ENCODE peak calls at places on chromosomes 7 and 10, in ten cellular contexts. One of them, this sample, is unnamed.

GRCh38 chr7:126483972-126484371 is 768.8 kb downstream of the GRM8 start:
- DNase-seq in BJ: no peak
- DNase-seq in astrocyte of the spinal cord: no peak
- DNase-seq in omental fat pad: no peak
- DNase-seq in mesothelial cell of epicardium: no peak
- DNase-seq in cardiac muscle cell: no peak
- DNase-seq in neural crest cell: no peak
- DNase-seq in AG10803: no peak
- DNase-seq in GM23338: no peak
- DNase-seq in nephron progenitor cell: no peak
- DNase-seq in this sample: no peak

GRCh38 chr10:106185991-106186390 is 978.5 kb downstream of the SORCS1 start:
- DNase-seq in cardiac muscle cell: peak; percentile 64
- DNase-seq in BJ: peak; percentile 9
- DNase-seq in AG10803: peak; percentile 69
- DNase-seq in GM23338: no peak
- DNase-seq in omental fat pad: no peak
- DNase-seq in nephron progenitor cell: no peak
- DNase-seq in neural crest cell: no peak
- DNase-seq in mesothelial cell of epicardium: no peak
- DNase-seq in astrocyte of the spinal cord: no peak
- DNase-seq in this sample: peak; percentile 19

GRCh38 chr7:41431671-41432070 is 271.2 kb downstream of the INHBA start:
- DNase-seq in neural crest cell: no peak
- DNase-seq in mesothelial cell of epicardium: no peak
- DNase-seq in astrocyte of the spinal cord: no peak
- DNase-seq in AG10803: no peak
- DNase-seq in GM23338: no peak
- DNase-seq in omental fat pad: no peak
- DNase-seq in nephron progenitor cell: no peak
- DNase-seq in BJ: no peak
- DNase-seq in cardiac muscle cell: no peak
- DNase-seq in this sample: no peak

GRCh38 chr7:64626557-64626956 is 39.4 kb upstream of the ZNF107 start:
- DNase-seq in omental fat pad: no peak
- DNase-seq in mesothelial cell of epicardium: no peak
- DNase-seq in astrocyte of the spinal cord: no peak
- DNase-seq in nephron progenitor cell: no peak
- DNase-seq in cardiac muscle cell: no peak
- DNase-seq in BJ: no peak
- DNase-seq in GM23338: no peak
- DNase-seq in neural crest cell: no peak
- DNase-seq in AG10803: no peak
- DNase-seq in this sample: no peak

GRCh38 chr10:28179490-28180099 is 123.3 kb downstream of the MPP7 start:
- DNase-seq in mesothelial cell of epicardium: no peak
- DNase-seq in AG10803: peak; percentile 73
- DNase-seq in nephron progenitor cell: peak; percentile 40
- DNase-seq in BJ: no peak
- DNase-seq in cardiac muscle cell: peak; percentile 76
- DNase-seq in neural crest cell: peak; percentile 36
- DNase-seq in GM23338: peak; percentile 80
- DNase-seq in astrocyte of the spinal cord: peak; percentile 75
- DNase-seq in omental fat pad: no peak
- DNase-seq in this sample: peak; percentile 32

GRCh38 chr7:27784399-27785053 is 44.6 kb downstream of the TAX1BP1 start:
- DNase-seq in neural crest cell: peak; percentile 14
- DNase-seq in AG10803: peak; percentile 54
- DNase-seq in omental fat pad: no peak
- DNase-seq in astrocyte of the spinal cord: peak; percentile 69
- DNase-seq in GM23338: peak; percentile 70
- DNase-seq in nephron progenitor cell: peak; percentile 16
- DNase-seq in cardiac muscle cell: peak; percentile 63
- DNase-seq in mesothelial cell of epicardium: no peak
- DNase-seq in BJ: no peak
- DNase-seq in this sample: peak; percentile 7

GRCh38 chr7:98293746-98294145 is 12.3 kb downstream of the BRI3 start:
- DNase-seq in neural crest cell: no peak
- DNase-seq in cardiac muscle cell: no peak
- DNase-seq in GM23338: no peak
- DNase-seq in AG10803: no peak
- DNase-seq in astrocyte of the spinal cord: no peak
- DNase-seq in BJ: no peak
- DNase-seq in omental fat pad: no peak
- DNase-seq in mesothelial cell of epicardium: no peak
- DNase-seq in nephron progenitor cell: no peak
- DNase-seq in this sample: no peak

GRCh38 chr10:87605656-87606308 is 53.9 kb upstream of the PAPSS2 start:
- DNase-seq in neural crest cell: no peak
- DNase-seq in BJ: no peak
- DNase-seq in astrocyte of the spinal cord: peak; percentile 57
- DNase-seq in mesothelial cell of epicardium: no peak
- DNase-seq in cardiac muscle cell: peak; percentile 53
- DNase-seq in GM23338: no peak
- DNase-seq in AG10803: no peak
- DNase-seq in nephron progenitor cell: no peak
- DNase-seq in omental fat pad: no peak
- DNase-seq in this sample: no peak

DNA sequence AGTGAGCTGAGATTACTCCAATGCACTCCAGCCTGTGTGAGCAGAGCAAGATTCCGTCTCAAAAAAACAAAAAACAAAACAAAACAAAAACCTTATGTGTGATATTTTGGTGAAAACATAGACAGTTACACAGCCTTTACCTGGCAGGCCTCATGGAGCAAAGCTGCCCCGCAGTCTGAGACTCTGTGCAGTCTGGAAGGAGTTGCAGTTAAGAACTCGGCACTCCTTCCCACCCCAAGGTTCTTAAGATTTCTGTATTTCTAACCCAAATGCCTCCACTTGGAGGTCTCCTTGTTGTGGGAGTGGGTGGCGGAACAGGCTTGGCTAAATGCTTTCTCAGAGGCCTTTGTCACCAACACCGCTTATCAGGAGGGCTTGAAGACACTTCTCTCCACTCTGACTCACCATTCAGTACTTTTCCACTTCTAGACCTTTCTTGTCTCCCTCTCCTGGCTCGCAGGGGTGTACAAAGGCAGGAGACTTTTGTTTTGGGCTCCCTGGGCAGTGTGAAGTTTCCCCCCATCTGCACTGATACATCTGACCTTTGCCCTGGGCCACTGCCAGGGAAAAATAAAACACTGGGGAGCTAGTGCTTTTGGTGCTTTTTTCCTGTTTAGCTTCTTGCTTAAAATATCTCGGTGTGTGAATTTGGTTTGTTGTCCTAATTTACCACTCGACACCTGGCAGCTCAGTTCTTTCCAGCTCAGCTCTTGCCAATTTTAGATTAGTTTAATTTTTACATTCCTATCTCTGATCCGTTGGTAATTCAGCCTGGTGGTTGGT is 51.3 kb upstream of the MAGI2 start:
- DNase-seq in astrocyte of the spinal cord: no peak
- DNase-seq in omental fat pad: no peak
- DNase-seq in nephron progenitor cell: no peak
- DNase-seq in mesothelial cell of epicardium: no peak
- DNase-seq in GM23338: peak; percentile 32
- DNase-seq in BJ: no peak
- DNase-seq in AG10803: no peak
- DNase-seq in neural crest cell: no peak
- DNase-seq in cardiac muscle cell: peak; percentile 29
- DNase-seq in this sample: no peak
- TF ChIP-seq CTCF in astrocyte of the spinal cord: peak; percentile 4
- TF ChIP-seq CTCF in omental fat pad: no peak
- TF ChIP-seq CTCF in nephron progenitor cell: no peak
- TF ChIP-seq CTCF in mesothelial cell of epicardium: no peak
- TF ChIP-seq CTCF in GM23338: no peak
- TF ChIP-seq CTCF in BJ: no peak
- TF ChIP-seq CTCF in AG10803: no peak
- TF ChIP-seq CTCF in neural crest cell: no peak
- TF ChIP-seq CTCF in cardiac muscle cell: no peak
- TF ChIP-seq CTCF in this sample: no peak

DNA sequence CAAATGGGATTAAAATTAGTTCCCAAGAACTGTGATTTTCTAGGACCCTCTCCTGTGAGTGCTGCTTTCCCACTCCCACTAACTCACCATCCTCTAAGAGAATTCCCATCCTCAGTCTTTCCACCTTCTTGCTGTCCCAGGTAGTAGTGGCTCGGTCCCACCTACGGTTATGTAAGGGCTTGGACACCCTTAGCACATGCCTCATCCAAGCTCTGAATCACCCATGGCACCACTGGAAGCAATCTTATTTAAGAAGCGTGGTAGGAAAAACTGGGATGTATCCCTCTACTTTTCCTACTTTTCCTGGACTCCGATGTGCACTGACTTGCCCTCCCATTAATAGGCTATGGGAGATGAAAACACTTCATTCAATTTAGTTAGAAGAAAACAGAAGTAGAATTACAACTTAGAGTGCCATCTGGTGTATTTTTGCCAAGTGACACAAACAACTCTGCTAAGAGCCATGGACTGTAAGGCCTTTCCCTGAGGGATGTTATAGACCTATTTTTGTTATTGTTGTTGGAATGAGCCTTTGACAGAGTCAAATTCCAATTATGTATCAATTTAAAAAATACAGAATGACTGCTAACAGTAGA is 13.7 kb upstream of the ANKRD22 start:
- DNase-seq in astrocyte of the spinal cord: peak; percentile 16
- DNase-seq in omental fat pad: no peak
- DNase-seq in mesothelial cell of epicardium: no peak
- DNase-seq in GM23338: no peak
- DNase-seq in neural crest cell: no peak
- DNase-seq in nephron progenitor cell: no peak
- DNase-seq in BJ: no peak
- DNase-seq in AG10803: no peak
- DNase-seq in cardiac muscle cell: peak; percentile 58
- DNase-seq in this sample: no peak
- TF ChIP-seq CTCF in astrocyte of the spinal cord: no peak
- TF ChIP-seq CTCF in omental fat pad: no peak
- TF ChIP-seq CTCF in mesothelial cell of epicardium: no peak
- TF ChIP-seq CTCF in GM23338: peak; percentile 11
- TF ChIP-seq CTCF in neural crest cell: no peak
- TF ChIP-seq CTCF in nephron progenitor cell: no peak
- TF ChIP-seq CTCF in BJ: peak; percentile 15
- TF ChIP-seq CTCF in AG10803: peak; percentile 16
- TF ChIP-seq CTCF in cardiac muscle cell: peak; percentile 24
- TF ChIP-seq CTCF in this sample: peak; percentile 21

GRCh38 chr7:51078653-51079052 is 238.0 kb downstream of the COBL start:
- DNase-seq in cardiac muscle cell: no peak
- DNase-seq in astrocyte of the spinal cord: no peak
- DNase-seq in AG10803: no peak
- DNase-seq in neural crest cell: no peak
- DNase-seq in nephron progenitor cell: no peak
- DNase-seq in GM23338: no peak
- DNase-seq in mesothelial cell of epicardium: no peak
- DNase-seq in omental fat pad: no peak
- DNase-seq in BJ: no peak
- DNase-seq in this sample: no peak

GRCh38 chr7:51080622-51081269 is 235.9 kb downstream of the COBL start:
- DNase-seq in BJ: no peak
- DNase-seq in nephron progenitor cell: peak; percentile 34
- DNase-seq in omental fat pad: no peak
- DNase-seq in mesothelial cell of epicardium: no peak
- DNase-seq in GM23338: peak; percentile 96
- DNase-seq in neural crest cell: no peak
- DNase-seq in AG10803: no peak
- DNase-seq in astrocyte of the spinal cord: no peak
- DNase-seq in cardiac muscle cell: no peak
- DNase-seq in this sample: no peak

GRCh38 chr7:51079494-51079893 is 237.1 kb downstream of the COBL start:
- DNase-seq in neural crest cell: no peak
- DNase-seq in GM23338: no peak
- DNase-seq in nephron progenitor cell: no peak
- DNase-seq in astrocyte of the spinal cord: no peak
- DNase-seq in omental fat pad: no peak
- DNase-seq in mesothelial cell of epicardium: no peak
- DNase-seq in BJ: no peak
- DNase-seq in cardiac muscle cell: no peak
- DNase-seq in AG10803: no peak
- DNase-seq in this sample: no peak

GRCh38 chr7:51075681-51076580 is 240.7 kb downstream of the COBL start:
- DNase-seq in neural crest cell: no peak
- DNase-seq in nephron progenitor cell: no peak
- DNase-seq in AG10803: no peak
- DNase-seq in astrocyte of the spinal cord: no peak
- DNase-seq in mesothelial cell of epicardium: no peak
- DNase-seq in cardiac muscle cell: no peak
- DNase-seq in omental fat pad: no peak
- DNase-seq in BJ: no peak
- DNase-seq in GM23338: no peak
- DNase-seq in this sample: no peak

DNA sequence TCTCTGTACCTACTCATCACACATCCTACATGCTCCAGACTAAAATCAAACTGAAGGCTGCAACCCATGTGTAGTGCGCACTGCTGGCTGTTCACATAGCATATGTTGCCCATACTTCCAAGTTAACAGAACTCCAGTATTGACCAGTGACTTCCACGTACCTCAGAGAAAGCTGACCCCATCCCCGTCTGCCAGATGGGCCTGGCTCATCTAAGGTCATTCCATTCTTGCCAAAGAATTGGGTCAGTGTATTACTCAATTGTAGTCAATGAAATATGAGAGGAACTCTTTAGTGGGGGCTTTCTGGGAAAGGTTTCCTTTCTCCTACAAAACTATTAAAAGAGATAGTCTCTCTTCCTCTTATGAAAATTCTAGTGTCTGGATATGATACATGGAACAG is 238.7 kb downstream of the COBL start:
- DNase-seq in mesothelial cell of epicardium: no peak
- DNase-seq in neural crest cell: no peak
- DNase-seq in BJ: no peak
- DNase-seq in GM23338: no peak
- DNase-seq in astrocyte of the spinal cord: no peak
- DNase-seq in omental fat pad: no peak
- DNase-seq in cardiac muscle cell: no peak
- DNase-seq in AG10803: no peak
- DNase-seq in nephron progenitor cell: no peak
- DNase-seq in this sample: no peak
- TF ChIP-seq CTCF in mesothelial cell of epicardium: no peak
- TF ChIP-seq CTCF in neural crest cell: no peak
- TF ChIP-seq CTCF in BJ: no peak
- TF ChIP-seq CTCF in GM23338: no peak
- TF ChIP-seq CTCF in astrocyte of the spinal cord: no peak
- TF ChIP-seq CTCF in omental fat pad: no peak
- TF ChIP-seq CTCF in cardiac muscle cell: no peak
- TF ChIP-seq CTCF in AG10803: no peak
- TF ChIP-seq CTCF in nephron progenitor cell: no peak
- TF ChIP-seq CTCF in this sample: no peak

DNA sequence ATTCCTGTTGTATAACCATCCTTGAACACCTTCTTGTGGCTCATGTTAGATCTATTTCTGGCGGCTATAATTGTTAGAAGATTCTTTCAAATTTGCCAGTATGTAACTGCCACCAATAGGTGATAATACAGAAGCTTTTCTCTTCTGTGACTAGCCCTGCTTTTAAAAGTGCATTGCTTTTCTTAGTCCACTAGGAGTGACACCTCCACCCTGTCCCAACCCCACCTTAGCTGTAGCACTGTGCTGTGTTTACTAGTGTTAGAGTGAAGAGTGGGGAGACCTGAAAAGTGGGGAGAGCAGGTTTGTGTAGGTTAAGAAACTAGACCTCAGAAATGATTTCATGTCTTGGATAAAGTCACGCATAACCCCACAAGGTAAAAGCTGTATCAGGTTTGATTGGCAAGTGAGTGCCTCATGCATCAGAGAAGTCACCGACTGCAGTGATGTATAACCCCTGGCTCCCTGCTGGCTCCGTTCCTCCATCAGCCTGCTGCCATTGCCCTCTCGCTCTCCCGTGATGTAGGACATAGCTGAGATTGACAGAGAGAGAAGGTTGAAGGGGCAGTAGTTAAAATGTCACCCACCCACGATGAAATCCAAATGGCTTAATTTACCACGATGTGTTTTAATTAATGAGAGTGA is 12.5 kb downstream of the NPVF start:
- DNase-seq in AG10803: no peak
- DNase-seq in neural crest cell: no peak
- DNase-seq in cardiac muscle cell: no peak
- DNase-seq in nephron progenitor cell: no peak
- DNase-seq in GM23338: peak; percentile 41
- DNase-seq in astrocyte of the spinal cord: no peak
- DNase-seq in BJ: no peak
- DNase-seq in mesothelial cell of epicardium: no peak
- DNase-seq in omental fat pad: no peak
- DNase-seq in this sample: no peak
- TF ChIP-seq CTCF in AG10803: no peak
- TF ChIP-seq CTCF in neural crest cell: peak; percentile 19
- TF ChIP-seq CTCF in cardiac muscle cell: peak; percentile 7
- TF ChIP-seq CTCF in nephron progenitor cell: no peak
- TF ChIP-seq CTCF in GM23338: peak; percentile 46
- TF ChIP-seq CTCF in astrocyte of the spinal cord: no peak
- TF ChIP-seq CTCF in BJ: no peak
- TF ChIP-seq CTCF in mesothelial cell of epicardium: no peak
- TF ChIP-seq CTCF in omental fat pad: no peak
- TF ChIP-seq CTCF in this sample: no peak